ENCODE peak calls at places on chromosomes 12 and 14, in four cellular contexts. W is neural crest cell, Z is IMR-90, B is breast epithelium. G is an unnamed sample.

GRCh38 chr14:69574266-69574953 is at the start of gene CCDC177:
- DNase-seq in B (peak), Z (peak), W (peak), G (peak)

GRCh38 chr12:106774808-106775524 is 484 bp downstream of the RIC8B start:
- DNase-seq in Z (no peak), W (no peak), B (no peak), G (no peak)

GRCh38 chr14:94679941-94680340 is 67.8 kb downstream of the SERPINA3 start:
- DNase-seq in B (no peak), W (no peak), Z (no peak), G (no peak)

GRCh38 chr12:16857456-16857923 is 251.5 kb upstream of the LMO3 start:
- DNase-seq in Z (no peak), B (no peak), W (no peak), G (no peak)

GRCh38 chr14:68987653-68988036 is 8.5 kb upstream of the ACTN1 start:
- DNase-seq in Z (no peak), B (no peak), W (no peak), G (no peak)

GRCh38 chr12:112346194-112346593 is 36.0 kb downstream of the HECTD4 start:
- DNase-seq in W (no peak), B (no peak), Z (no peak), G (no peak)

GRCh38 chr14:72723741-72724530 is 170.0 kb downstream of the DPF3 start:
- DNase-seq in W (no peak), B (no peak), Z (peak), G (no peak)

GRCh38 chr12:62581288-62582064 is 114.8 kb downstream of the MON2 start:
- DNase-seq in W (no peak), B (no peak), Z (peak), G (no peak)

GRCh38 chr12:99157946-99158345 is 489.6 kb upstream of the GARIN6 start:
- DNase-seq in W (no peak), Z (no peak), B (no peak), G (no peak)

GRCh38 chr12:71710276-71711125 is 24.6 kb downstream of the TMEM19 start:
- DNase-seq in Z (peak), W (no peak), B (no peak), G (peak)

GRCh38 chr12:40953076-40953475 is 235.0 kb upstream of the PDZRN4 start:
- DNase-seq in Z (peak), W (no peak), B (no peak), G (no peak)

GRCh38 chr12:42030588-42030987 is 114.1 kb downstream of the GXYLT1 start:
- DNase-seq in B (no peak), W (no peak), Z (no peak), G (no peak)

GRCh38 chr14:70655110-70655826 is 13.6 kb downstream of the TTC9 start:
- DNase-seq in B (no peak), Z (no peak), W (no peak), G (peak)

GRCh38 chr12:1576410-1577240 is 17.8 kb downstream of the FBXL14 start:
- DNase-seq in Z (peak), B (no peak), W (no peak), G (no peak)

GRCh38 chr12:91316161-91316759 is 133.6 kb upstream of the DCN start:
- DNase-seq in W (no peak), B (no peak), Z (peak), G (no peak)

GRCh38 chr14:65079201-65079600 is 23.1 kb downstream of the MAX start:
- DNase-seq in W (no peak), Z (no peak), B (no peak), G (no peak)

GRCh38 chr12:86137936-86138335 is 118.3 kb downstream of the MGAT4C start:
- DNase-seq in W (no peak), Z (peak), B (no peak), G (peak)

GRCh38 chr12:62635630-62636029 is 169.0 kb downstream of the MON2 start:
- DNase-seq in B (no peak), Z (no peak), W (no peak), G (no peak)

GRCh38 chr14:77088219-77088618 is 9.8 kb upstream of the CIPC start:
- DNase-seq in Z (no peak), W (no peak), B (peak), G (peak)

DNA sequence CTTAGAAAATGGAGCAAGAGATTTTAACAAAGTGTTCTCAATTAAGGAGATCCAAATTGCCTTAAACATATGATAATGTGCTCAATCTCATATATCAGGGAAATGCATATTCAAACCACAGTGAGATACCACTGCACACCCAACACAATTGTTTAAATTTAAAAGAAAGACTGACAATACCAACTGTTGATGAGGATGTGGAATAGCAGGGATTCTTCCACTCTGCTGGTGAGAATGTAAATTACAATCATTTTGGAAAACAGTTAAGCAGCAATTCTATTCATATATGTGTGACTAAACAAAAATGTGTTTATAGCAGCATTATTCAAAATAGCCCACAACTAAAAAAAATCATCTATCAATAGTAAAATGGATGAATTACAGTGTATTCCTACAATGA is 144.2 kb downstream of the KICS2 start:
- DNase-seq in B (no peak), Z (no peak), W (no peak), G (no peak)
- TF ChIP-seq CTCF in B (no peak), Z (peak), W (peak), G (peak)

GRCh38 chr12:28191690-28192089 is 1.4 kb downstream of the CCDC91 start:
- DNase-seq in Z (peak), W (no peak), B (no peak), G (peak)

GRCh38 chr12:28191018-28191595 is 851 bp downstream of the CCDC91 start:
- DNase-seq in Z (peak), B (no peak), W (no peak), G (peak)

GRCh38 chr12:28189774-28190320 is 409 bp upstream of the CCDC91 start:
- DNase-seq in B (no peak), W (no peak), Z (no peak), G (peak)

GRCh38 chr12:28192145-28192544 is 1.9 kb downstream of the CCDC91 start:
- DNase-seq in B (no peak), Z (no peak), W (no peak), G (no peak)

GRCh38 chr12:28190321-28191017 is at the start of gene CCDC91:
- DNase-seq in Z (peak), W (peak), B (peak), G (peak)
- TF ChIP-seq CTCF in Z (no peak), W (no peak), B (peak), G (no peak)

DNA sequence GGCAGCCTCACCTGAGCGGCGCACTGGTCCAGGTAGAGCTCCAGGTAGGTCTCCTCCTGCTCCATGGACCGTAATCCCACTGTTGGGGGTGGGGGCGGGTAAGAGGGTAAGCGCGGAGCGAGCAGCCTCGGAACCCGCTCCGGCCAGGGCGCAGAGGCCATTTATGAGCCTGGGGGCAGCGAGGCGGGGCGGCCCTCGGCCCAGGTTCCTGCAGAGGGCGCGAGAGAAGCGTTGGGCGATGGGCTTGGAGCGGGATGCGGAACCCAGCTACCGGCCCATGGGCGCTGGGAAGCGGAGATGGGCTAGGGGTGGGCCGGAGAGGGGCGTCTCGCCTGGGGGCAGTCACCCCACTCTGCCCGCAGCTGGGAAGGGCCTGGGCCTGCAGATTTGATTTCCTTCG is at the start of gene TBPL2:
- DNase-seq in B (no peak), W (no peak), Z (no peak), G (no peak)
- TF ChIP-seq CTCF in B (no peak), W (peak), Z (peak), G (no peak)

GRCh38 chr12:30794591-30795409 is 40.0 kb upstream of the CAPRIN2 start:
- DNase-seq in Z (peak), W (no peak), B (no peak), G (peak)

GRCh38 chr12:30795410-30795659 is 40.6 kb upstream of the CAPRIN2 start:
- DNase-seq in B (no peak), Z (no peak), W (no peak), G (no peak)

GRCh38 chr12:30796508-30796780 is 41.7 kb upstream of the CAPRIN2 start:
- DNase-seq in B (no peak), Z (peak), W (no peak), G (peak)

GRCh38 chr12:30796891-30797371 is 42.2 kb upstream of the CAPRIN2 start:
- DNase-seq in Z (peak), W (no peak), B (no peak), G (peak)

DNA sequence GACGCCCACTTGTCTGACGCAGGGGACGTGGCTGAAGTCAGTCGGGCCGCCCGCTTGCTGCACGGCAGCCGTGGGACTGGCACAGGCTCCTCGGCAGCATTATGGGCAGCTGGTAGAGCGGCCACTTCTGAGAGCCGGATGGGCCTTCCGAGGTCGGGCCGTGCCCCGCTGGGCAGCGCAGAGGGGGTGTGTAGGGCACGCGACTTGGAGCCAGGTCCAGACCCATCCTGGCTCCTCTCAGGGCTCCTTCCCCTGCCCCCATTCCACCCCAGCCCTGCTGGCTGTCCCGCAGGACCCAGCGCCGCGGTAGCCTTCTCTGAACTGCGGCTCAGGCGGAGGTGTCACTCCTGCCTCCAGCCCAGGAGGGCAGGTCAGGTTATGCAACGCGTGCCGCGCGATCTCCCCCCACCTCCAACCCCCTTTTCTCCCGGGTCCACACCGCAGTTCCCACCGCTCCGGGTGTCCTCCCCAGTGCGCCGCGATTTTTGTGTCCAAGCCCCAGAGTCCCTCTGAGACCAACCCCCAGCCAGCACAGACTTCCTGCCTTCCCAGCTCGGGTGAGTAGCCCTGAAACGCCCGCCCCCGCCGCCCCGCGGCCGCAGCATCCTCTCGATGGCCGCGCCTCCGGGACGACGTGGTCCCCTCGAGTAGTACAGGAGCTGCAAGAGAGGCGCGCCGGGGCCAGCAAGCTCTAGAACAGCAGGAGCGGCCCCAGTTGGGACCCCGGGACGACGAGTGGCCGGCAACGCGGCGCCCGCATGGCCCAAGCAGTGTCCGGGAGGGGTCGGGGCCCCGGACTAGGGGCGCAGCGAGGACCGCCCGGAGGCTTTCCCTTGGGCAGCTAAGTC is 41.1 kb upstream of the CAPRIN2 start:
- DNase-seq in B (no peak), W (peak), Z (peak), G (peak)
- TF ChIP-seq CTCF in B (no peak), W (peak), Z (peak), G (no peak)

DNA sequence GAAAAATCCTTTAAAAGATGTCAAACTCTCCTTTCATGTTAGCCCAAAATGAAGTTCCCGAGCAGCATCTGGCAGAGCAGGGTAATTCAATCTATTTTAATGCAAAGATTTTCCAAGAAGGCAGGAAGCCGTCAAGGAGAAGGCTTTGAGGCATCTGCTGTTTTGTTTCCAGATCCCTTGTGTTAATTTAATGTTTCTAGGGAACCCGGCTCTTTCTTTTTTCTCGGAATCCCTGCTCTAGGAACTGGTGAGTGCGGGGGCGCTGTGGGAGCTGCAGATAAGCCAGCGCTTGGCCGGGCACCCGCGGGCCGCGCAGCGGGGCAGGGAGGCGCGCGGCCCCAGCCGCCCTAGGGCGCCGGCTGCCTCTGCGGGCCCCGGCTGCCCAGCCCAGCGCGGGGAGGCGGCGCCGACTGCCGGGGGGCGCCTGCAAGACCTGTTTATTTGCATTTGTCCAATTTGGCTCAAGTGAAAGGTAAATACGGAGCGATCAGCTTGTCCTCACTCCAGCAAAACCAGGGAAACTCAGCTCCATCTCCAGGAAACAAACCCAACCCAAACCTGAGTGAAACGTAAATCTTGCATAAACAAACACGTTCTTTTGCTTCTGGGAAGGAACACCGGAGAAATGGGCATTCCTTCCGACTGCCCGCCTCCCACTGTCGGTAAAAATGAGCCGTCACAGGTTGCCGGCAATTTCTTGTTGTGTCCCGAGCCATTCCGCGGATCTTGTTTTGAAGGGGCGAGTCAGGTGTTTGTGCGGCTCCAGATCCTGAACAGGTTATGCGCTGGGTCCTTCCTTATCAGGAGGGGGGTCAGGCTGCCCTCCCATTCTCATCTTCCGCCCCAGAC is 65.1 kb downstream of the CRADD start:
- DNase-seq in W (peak), Z (peak), B (peak), G (peak)
- TF ChIP-seq CTCF in W (peak), Z (peak), B (peak), G (peak)

GRCh38 chr12:121960541-121960940 is 42.1 kb downstream of the CFAP251 start:
- DNase-seq in B (no peak), Z (no peak), W (no peak), G (no peak)
- TF ChIP-seq CTCF in B (no peak), Z (no peak), W (no peak), G (no peak)

GRCh38 chr14:61462566-61463195 is 141.3 kb downstream of the PRKCH start:
- DNase-seq in Z (peak), W (no peak), B (no peak), G (no peak)
- TF ChIP-seq CTCF in Z (peak), W (no peak), B (no peak), G (no peak)

GRCh38 chr12:52413787-52414345 is 7.7 kb upstream of the KRT82 start:
- DNase-seq in B (no peak), W (no peak), Z (no peak), G (no peak)
- TF ChIP-seq CTCF in B (no peak), W (no peak), Z (no peak), G (no peak)

G was measured in Calu3.